ENCODE peak calls at places on chromosomes 1 and 21, in ten cellular contexts. One of them, this sample, is unnamed.

GRCh38 chr1:181122227-181122626 is 33.7 kb downstream of the IER5 start:
- DNase-seq in HEK293T: no peak
- DNase-seq in GM03348: no peak
- DNase-seq in EL: no peak
- DNase-seq in NCI-H460: no peak
- DNase-seq in hepatocyte: no peak
- DNase-seq in breast epithelium: no peak
- DNase-seq in endodermal cell: no peak
- DNase-seq in AG09319: no peak
- DNase-seq in HFFc6: no peak
- DNase-seq in this sample: no peak

GRCh38 chr1:150159550-150159949 is 9.8 kb downstream of the PLEKHO1 start:
- DNase-seq in HEK293T: no peak
- DNase-seq in GM03348: no peak
- DNase-seq in EL: no peak
- DNase-seq in NCI-H460: no peak
- DNase-seq in hepatocyte: no peak
- DNase-seq in breast epithelium: no peak
- DNase-seq in endodermal cell: no peak
- DNase-seq in AG09319: no peak
- DNase-seq in HFFc6: no peak
- DNase-seq in this sample: no peak

GRCh38 chr1:222040163-222040900 is 298.4 kb upstream of the DUSP10 start:
- DNase-seq in HEK293T: no peak
- DNase-seq in GM03348: no peak
- DNase-seq in EL: no peak
- DNase-seq in NCI-H460: no peak
- DNase-seq in hepatocyte: no peak
- DNase-seq in breast epithelium: no peak
- DNase-seq in endodermal cell: no peak
- DNase-seq in AG09319: no peak
- DNase-seq in HFFc6: no peak
- DNase-seq in this sample: no peak

GRCh38 chr1:15724949-15725880 is 10.8 kb upstream of the SLC25A34 start:
- DNase-seq in HEK293T: no peak
- DNase-seq in GM03348: no peak
- DNase-seq in EL: no peak
- DNase-seq in NCI-H460: no peak
- DNase-seq in hepatocyte: no peak
- DNase-seq in breast epithelium: no peak
- DNase-seq in endodermal cell: no peak
- DNase-seq in AG09319: no peak
- DNase-seq in HFFc6: no peak
- DNase-seq in this sample: no peak

GRCh38 chr1:36436820-36437219 is 13.4 kb downstream of the OSCP1 start:
- DNase-seq in HEK293T: no peak
- DNase-seq in GM03348: no peak
- DNase-seq in EL: peak
- DNase-seq in NCI-H460: no peak
- DNase-seq in hepatocyte: peak
- DNase-seq in breast epithelium: no peak
- DNase-seq in endodermal cell: no peak
- DNase-seq in AG09319: no peak
- DNase-seq in HFFc6: peak
- DNase-seq in this sample: no peak

GRCh38 chr1:225940385-225941151 is 452 bp downstream of the LEFTY2 start:
- DNase-seq in HEK293T: no peak
- DNase-seq in GM03348: no peak
- DNase-seq in EL: no peak
- DNase-seq in NCI-H460: no peak
- DNase-seq in hepatocyte: no peak
- DNase-seq in breast epithelium: no peak
- DNase-seq in endodermal cell: peak
- DNase-seq in AG09319: no peak
- DNase-seq in HFFc6: no peak
- DNase-seq in this sample: no peak

GRCh38 chr1:10794724-10795304 is 1.6 kb downstream of the CASZ1 start:
- DNase-seq in HEK293T: no peak
- DNase-seq in GM03348: peak
- DNase-seq in EL: peak
- DNase-seq in NCI-H460: no peak
- DNase-seq in hepatocyte: peak
- DNase-seq in breast epithelium: no peak
- DNase-seq in endodermal cell: peak
- DNase-seq in AG09319: no peak
- DNase-seq in HFFc6: no peak
- DNase-seq in this sample: no peak

GRCh38 chr1:209134001-209134400 is 449.5 kb upstream of the CAMK1G start:
- DNase-seq in HEK293T: no peak
- DNase-seq in GM03348: no peak
- DNase-seq in EL: no peak
- DNase-seq in NCI-H460: no peak
- DNase-seq in hepatocyte: no peak
- DNase-seq in breast epithelium: no peak
- DNase-seq in endodermal cell: no peak
- DNase-seq in AG09319: no peak
- DNase-seq in HFFc6: no peak
- DNase-seq in this sample: no peak

GRCh38 chr1:31460027-31460426 is 47.0 kb downstream of the SERINC2 start:
- DNase-seq in HEK293T: no peak
- DNase-seq in GM03348: no peak
- DNase-seq in EL: peak
- DNase-seq in NCI-H460: no peak
- DNase-seq in hepatocyte: peak
- DNase-seq in breast epithelium: no peak
- DNase-seq in endodermal cell: peak
- DNase-seq in AG09319: no peak
- DNase-seq in HFFc6: no peak
- DNase-seq in this sample: no peak

GRCh38 chr1:183980951-183981525 is 56.5 kb downstream of the COLGALT2 start:
- DNase-seq in HEK293T: no peak
- DNase-seq in GM03348: no peak
- DNase-seq in EL: no peak
- DNase-seq in NCI-H460: no peak
- DNase-seq in hepatocyte: no peak
- DNase-seq in breast epithelium: no peak
- DNase-seq in endodermal cell: no peak
- DNase-seq in AG09319: no peak
- DNase-seq in HFFc6: no peak
- DNase-seq in this sample: no peak

GRCh38 chr1:170776147-170776734 is 112.3 kb downstream of the PRRX1 start:
- DNase-seq in HEK293T: no peak
- DNase-seq in GM03348: peak
- DNase-seq in EL: no peak
- DNase-seq in NCI-H460: no peak
- DNase-seq in hepatocyte: no peak
- DNase-seq in breast epithelium: no peak
- DNase-seq in endodermal cell: no peak
- DNase-seq in AG09319: no peak
- DNase-seq in HFFc6: no peak
- DNase-seq in this sample: no peak

GRCh38 chr1:108066808-108067207 is 101.8 kb upstream of the VAV3 start:
- DNase-seq in HEK293T: no peak
- DNase-seq in GM03348: no peak
- DNase-seq in EL: no peak
- DNase-seq in NCI-H460: no peak
- DNase-seq in hepatocyte: no peak
- DNase-seq in breast epithelium: no peak
- DNase-seq in endodermal cell: no peak
- DNase-seq in AG09319: no peak
- DNase-seq in HFFc6: no peak
- DNase-seq in this sample: no peak

GRCh38 chr21:15330872-15331271 is 266.1 kb upstream of the NRIP1 start:
- DNase-seq in HEK293T: no peak
- DNase-seq in GM03348: no peak
- DNase-seq in EL: no peak
- DNase-seq in NCI-H460: no peak
- DNase-seq in hepatocyte: no peak
- DNase-seq in breast epithelium: no peak
- DNase-seq in endodermal cell: no peak
- DNase-seq in AG09319: no peak
- DNase-seq in HFFc6: no peak
- DNase-seq in this sample: no peak

GRCh38 chr21:31260790-31261189 is 83.3 kb downstream of the TIAM1 start:
- DNase-seq in HEK293T: no peak
- DNase-seq in GM03348: peak
- DNase-seq in EL: no peak
- DNase-seq in NCI-H460: no peak
- DNase-seq in hepatocyte: no peak
- DNase-seq in breast epithelium: no peak
- DNase-seq in endodermal cell: no peak
- DNase-seq in AG09319: no peak
- DNase-seq in HFFc6: no peak
- DNase-seq in this sample: no peak

GRCh38 chr1:111736548-111737215 is 2.5 kb downstream of the INKA2 start:
- DNase-seq in HEK293T: no peak
- DNase-seq in GM03348: no peak
- DNase-seq in EL: peak
- DNase-seq in NCI-H460: no peak
- DNase-seq in hepatocyte: no peak
- DNase-seq in breast epithelium: no peak
- DNase-seq in endodermal cell: no peak
- DNase-seq in AG09319: no peak
- DNase-seq in HFFc6: no peak
- DNase-seq in this sample: no peak

GRCh38 chr1:16156848-16157495 is 1.1 kb upstream of the EPHA2 start:
- DNase-seq in HEK293T: no peak
- DNase-seq in GM03348: no peak
- DNase-seq in EL: peak
- DNase-seq in NCI-H460: no peak
- DNase-seq in hepatocyte: peak
- DNase-seq in breast epithelium: no peak
- DNase-seq in endodermal cell: peak
- DNase-seq in AG09319: no peak
- DNase-seq in HFFc6: peak
- DNase-seq in this sample: no peak

GRCh38 chr1:198199105-198199504 is 42.3 kb downstream of the NEK7 start:
- DNase-seq in HEK293T: no peak
- DNase-seq in GM03348: no peak
- DNase-seq in EL: no peak
- DNase-seq in NCI-H460: no peak
- DNase-seq in hepatocyte: no peak
- DNase-seq in breast epithelium: no peak
- DNase-seq in endodermal cell: no peak
- DNase-seq in AG09319: no peak
- DNase-seq in HFFc6: no peak
- DNase-seq in this sample: no peak

GRCh38 chr1:15406911-15407559 is 2.7 kb upstream of the EFHD2 start:
- DNase-seq in HEK293T: no peak
- DNase-seq in GM03348: peak
- DNase-seq in EL: peak
- DNase-seq in NCI-H460: peak
- DNase-seq in hepatocyte: no peak
- DNase-seq in breast epithelium: no peak
- DNase-seq in endodermal cell: no peak
- DNase-seq in AG09319: peak
- DNase-seq in HFFc6: peak
- DNase-seq in this sample: peak

GRCh38 chr1:228059536-228060457 is 22.7 kb upstream of the ARF1 start:
- DNase-seq in HEK293T: peak
- DNase-seq in GM03348: peak
- DNase-seq in EL: peak
- DNase-seq in NCI-H460: peak
- DNase-seq in hepatocyte: peak
- DNase-seq in breast epithelium: peak
- DNase-seq in endodermal cell: peak
- DNase-seq in AG09319: no peak
- DNase-seq in HFFc6: no peak
- DNase-seq in this sample: peak

GRCh38 chr1:26058052-26058595 is 9.3 kb downstream of the TRIM63 start:
- DNase-seq in HEK293T: no peak
- DNase-seq in GM03348: no peak
- DNase-seq in EL: no peak
- DNase-seq in NCI-H460: no peak
- DNase-seq in hepatocyte: no peak
- DNase-seq in breast epithelium: no peak
- DNase-seq in endodermal cell: no peak
- DNase-seq in AG09319: no peak
- DNase-seq in HFFc6: no peak
- DNase-seq in this sample: no peak

GRCh38 chr1:167447521-167448136 is 70.7 kb downstream of the CD247 start:
- DNase-seq in HEK293T: no peak
- DNase-seq in GM03348: no peak
- DNase-seq in EL: no peak
- DNase-seq in NCI-H460: peak
- DNase-seq in hepatocyte: peak
- DNase-seq in breast epithelium: no peak
- DNase-seq in endodermal cell: peak
- DNase-seq in AG09319: no peak
- DNase-seq in HFFc6: no peak
- DNase-seq in this sample: peak

GRCh38 chr21:16891821-16892220 is 621.0 kb upstream of the CXADR start:
- DNase-seq in HEK293T: no peak
- DNase-seq in GM03348: peak
- DNase-seq in EL: peak
- DNase-seq in NCI-H460: peak
- DNase-seq in hepatocyte: no peak
- DNase-seq in breast epithelium: no peak
- DNase-seq in endodermal cell: no peak
- DNase-seq in AG09319: peak
- DNase-seq in HFFc6: peak
- DNase-seq in this sample: no peak

GRCh38 chr1:39230261-39231190 is 26.0 kb downstream of the MACF1 start:
- DNase-seq in HEK293T: no peak
- DNase-seq in GM03348: peak
- DNase-seq in EL: peak
- DNase-seq in NCI-H460: no peak
- DNase-seq in hepatocyte: no peak
- DNase-seq in breast epithelium: no peak
- DNase-seq in endodermal cell: peak
- DNase-seq in AG09319: no peak
- DNase-seq in HFFc6: peak
- DNase-seq in this sample: no peak

GRCh38 chr1:106937104-106937503 is 119.4 kb upstream of the PRMT6 start:
- DNase-seq in HEK293T: no peak
- DNase-seq in GM03348: peak
- DNase-seq in EL: peak
- DNase-seq in NCI-H460: no peak
- DNase-seq in hepatocyte: no peak
- DNase-seq in breast epithelium: no peak
- DNase-seq in endodermal cell: no peak
- DNase-seq in AG09319: no peak
- DNase-seq in HFFc6: peak
- DNase-seq in this sample: no peak

GRCh38 chr1:167629681-167630567 is at the start of gene RCSD1:
- DNase-seq in HEK293T: no peak
- DNase-seq in GM03348: peak
- DNase-seq in EL: no peak
- DNase-seq in NCI-H460: no peak
- DNase-seq in hepatocyte: no peak
- DNase-seq in breast epithelium: no peak
- DNase-seq in endodermal cell: peak
- DNase-seq in AG09319: no peak
- DNase-seq in HFFc6: no peak
- DNase-seq in this sample: no peak

GRCh38 chr1:31064115-31064514 is 1.4 kb downstream of the PUM1 start:
- DNase-seq in HEK293T: no peak
- DNase-seq in GM03348: no peak
- DNase-seq in EL: no peak
- DNase-seq in NCI-H460: no peak
- DNase-seq in hepatocyte: no peak
- DNase-seq in breast epithelium: no peak
- DNase-seq in endodermal cell: no peak
- DNase-seq in AG09319: no peak
- DNase-seq in HFFc6: no peak
- DNase-seq in this sample: no peak

GRCh38 chr1:92949937-92950817 is 11.1 kb downstream of the DIPK1A start:
- DNase-seq in HEK293T: no peak
- DNase-seq in GM03348: peak
- DNase-seq in EL: peak
- DNase-seq in NCI-H460: peak
- DNase-seq in hepatocyte: no peak
- DNase-seq in breast epithelium: no peak
- DNase-seq in endodermal cell: no peak
- DNase-seq in AG09319: no peak
- DNase-seq in HFFc6: peak
- DNase-seq in this sample: no peak

GRCh38 chr21:33374874-33375644 is 28.2 kb upstream of the IFNGR2 start:
- DNase-seq in HEK293T: no peak
- DNase-seq in GM03348: no peak
- DNase-seq in EL: no peak
- DNase-seq in NCI-H460: no peak
- DNase-seq in hepatocyte: no peak
- DNase-seq in breast epithelium: no peak
- DNase-seq in endodermal cell: no peak
- DNase-seq in AG09319: no peak
- DNase-seq in HFFc6: no peak
- DNase-seq in this sample: no peak